ENCODE peak calls at places on chromosomes 5 and 9, in nine cellular contexts. K, F, M, Y, P, J, O, W and L are unnamed samples.

GRCh38 chr5:75909223-75909622 is 174.0 kb upstream of the SV2C start:
- DNase-seq in K (no peak), F (no peak), M (no peak), Y (no peak), P (no peak), J (no peak), O (no peak), W (no peak), L (no peak)

GRCh38 chr5:7852542-7852941 is 1.6 kb upstream of the CFAP90 start:
- DNase-seq in K (no peak), F (no peak), M (no peak), Y (peak; percentile 64), P (no peak), J (no peak), O (no peak), W (peak; percentile 20), L (no peak)

GRCh38 chr5:43033845-43034590 is 6.1 kb downstream of the ANXA2R start:
- DNase-seq in K (no peak), F (no peak), M (no peak), Y (peak; percentile 31), P (no peak), J (no peak), O (no peak), W (peak; percentile 45), L (no peak)

GRCh38 chr5:57327934-57328333 is 154.1 kb downstream of the GPBP1 start:
- DNase-seq in K (no peak), F (no peak), M (no peak), Y (peak; percentile 46), P (no peak), J (no peak), O (peak; percentile 90), W (peak; percentile 33), L (no peak)

GRCh38 chr9:37903581-37903830 is 421 bp downstream of the SLC25A51 start:
- DNase-seq in K (no peak), F (no peak), M (no peak), Y (no peak), P (no peak), J (peak; percentile 79), O (no peak), W (no peak), L (no peak)

GRCh38 chr9:136031741-136032638 is 63.1 kb downstream of the NACC2 start:
- DNase-seq in K (no peak), F (no peak), M (no peak), Y (peak; percentile 34), P (no peak), J (peak; percentile 22), O (no peak), W (peak; percentile 52), L (no peak)

GRCh38 chr9:130779153-130779855 is 55.8 kb upstream of the ABL1 start:
- DNase-seq in K (no peak), F (no peak), M (no peak), Y (peak; percentile 32), P (no peak), J (no peak), O (no peak), W (peak; percentile 81), L (no peak)

GRCh38 chr5:92979716-92980115 is 601.3 kb downstream of the NR2F1-AS1 start:
- DNase-seq in K (no peak), F (no peak), M (no peak), Y (no peak), P (no peak), J (no peak), O (no peak), W (no peak), L (no peak)

GRCh38 chr5:174493536-174493935 is 230.8 kb upstream of the MSX2 start:
- DNase-seq in K (no peak), F (no peak), M (no peak), Y (no peak), P (no peak), J (no peak), O (no peak), W (no peak), L (no peak)

GRCh38 chr9:126384926-126385325 is 58.3 kb downstream of the MVB12B start:
- DNase-seq in K (no peak), F (no peak), M (no peak), Y (no peak), P (no peak), J (no peak), O (no peak), W (no peak), L (no peak)

GRCh38 chr9:19050637-19051591 is 1.7 kb downstream of the RRAGA start:
- DNase-seq in K (no peak), F (no peak), M (no peak), Y (no peak), P (no peak), J (no peak), O (peak; percentile 25), W (no peak), L (no peak)

GRCh38 chr9:84325347-84325982 is 15.1 kb downstream of the SLC28A3 start:
- DNase-seq in K (no peak), F (no peak), M (no peak), Y (no peak), P (no peak), J (no peak), O (peak; percentile 88), W (peak; percentile 48), L (no peak)

GRCh38 chr9:114030364-114030763 is 47.7 kb downstream of the AMBP start:
- DNase-seq in K (no peak), F (no peak), M (no peak), Y (no peak), P (no peak), J (peak; percentile 42), O (no peak), W (no peak), L (no peak)

GRCh38 chr9:95090871-95091573 is 226.5 kb downstream of the FANCC start:
- DNase-seq in K (peak; percentile 44), F (no peak), M (no peak), Y (no peak), P (no peak), J (no peak), O (no peak), W (no peak), L (no peak)

DNA sequence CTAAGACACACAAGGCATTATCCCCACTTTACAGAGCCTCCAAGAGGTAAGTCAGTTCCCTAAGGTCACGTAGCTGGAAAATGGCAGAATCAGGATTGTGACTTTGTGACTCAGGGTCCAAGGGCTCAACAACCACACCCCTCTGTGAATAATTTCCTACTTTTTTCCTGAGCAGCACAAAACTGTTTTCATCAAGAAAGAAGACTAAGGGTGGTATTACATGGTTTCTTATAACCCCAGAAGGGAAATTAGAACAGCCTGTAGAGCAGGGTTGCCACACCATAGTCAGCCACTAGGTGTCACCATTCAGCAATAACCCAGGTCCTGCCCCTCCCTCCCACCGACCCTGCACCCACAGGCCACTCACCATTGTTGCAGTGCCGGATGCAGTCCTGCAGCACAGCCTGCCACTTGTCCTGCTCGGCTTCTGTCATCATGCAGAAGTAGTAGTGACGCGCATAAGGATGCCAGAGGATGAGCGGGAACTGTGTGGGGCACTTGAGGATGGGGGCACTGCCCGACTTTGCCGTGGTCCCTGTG is 72.1 kb downstream of the LRSAM1 start:
- DNase-seq in K (no peak), F (no peak), M (no peak), Y (peak; percentile 58), P (no peak), J (no peak), O (no peak), W (peak; percentile 50), L (no peak)
- TF ChIP-seq CTCF in K (no peak), F (peak; percentile 14), M (peak; percentile 36), Y (peak; percentile 66), P (peak; percentile 35), J (no peak), O (no peak), W (peak; percentile 50), L (no peak)

DNA sequence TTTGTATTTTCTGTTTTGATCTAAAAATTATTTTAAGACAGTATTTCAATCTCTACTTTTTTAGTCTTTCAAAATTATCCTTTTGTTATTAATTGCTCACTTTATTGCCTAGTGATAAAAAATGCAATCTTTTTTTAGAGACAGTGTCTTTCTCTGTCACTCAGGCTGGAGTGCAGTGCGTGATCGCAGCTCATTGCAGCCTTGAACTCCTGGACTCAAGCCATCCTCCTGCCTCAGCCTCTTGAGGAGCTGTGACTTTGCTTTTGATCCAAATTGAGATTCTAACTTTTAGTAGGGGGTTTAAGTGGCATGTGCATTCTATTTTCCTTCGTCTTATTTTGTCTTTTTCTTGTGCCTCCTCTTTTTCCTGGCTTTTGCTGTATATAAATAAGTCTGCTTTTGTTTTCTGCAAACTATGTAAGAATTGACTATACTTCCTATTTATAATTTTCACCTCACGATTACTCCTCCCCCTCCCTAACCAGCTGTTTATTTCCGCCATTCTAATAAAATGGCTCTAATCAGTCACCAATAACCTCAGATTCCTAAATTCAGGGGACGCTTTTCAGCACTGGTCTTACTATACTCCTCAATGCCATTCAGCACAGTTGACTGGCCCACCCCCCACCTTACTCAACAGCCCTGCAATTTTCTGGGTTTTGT is 32.3 kb downstream of the KLF9 start:
- DNase-seq in K (no peak), F (no peak), M (no peak), Y (no peak), P (no peak), J (no peak), O (no peak), W (no peak), L (no peak)
- TF ChIP-seq CTCF in K (no peak), F (no peak), M (no peak), Y (no peak), P (no peak), J (no peak), O (no peak), W (no peak), L (no peak)

GRCh38 chr9:92293452-92294296 is at the start of gene IARS1:
- DNase-seq in K (peak; percentile 100), F (peak; percentile 100), M (peak; percentile 99), Y (peak; percentile 99), P (peak; percentile 82), J (peak; percentile 100), O (peak; percentile 100), W (peak; percentile 98), L (peak; percentile 74)
- TF ChIP-seq CTCF in K (peak; percentile 35), F (peak; percentile 40), M (peak; percentile 43), Y (peak; percentile 14), P (peak; percentile 26), J (no peak), O (peak; percentile 55), W (peak; percentile 44), L (peak; percentile 30)

GRCh38 chr9:75333624-75334023 is 245.3 kb downstream of the OSTF1 start:
- DNase-seq in K (no peak), F (no peak), M (no peak), Y (no peak), P (no peak), J (no peak), O (no peak), W (no peak), L (no peak)
- TF ChIP-seq CTCF in K (peak; percentile 58), F (no peak), M (peak; percentile 62), Y (no peak), P (no peak), J (no peak), O (no peak), W (no peak), L (peak; percentile 42)